ENCODE peak calls at places on chromosomes 12 and 14, in seven cellular contexts. M is ureter; G is stimulated activated effector memory CD8-positive, alpha-beta T cell treated with anti-CD3 and anti-CD28 coated beads, Interleukin-12 subunit alpha, Interleukin-12 subunit beta, amount 100 ng/mL, for 72 hours; D is heart left ventricle; R is T-helper 9 cell; J is iris pigment epithelial cell; F is T-helper 17 cell. W is an unnamed sample.

GRCh38 chr12:46219892-46220655 is 48.8 kb downstream of the SLC38A1 start:
- DNase-seq in D (no peak), M (no peak), J (peak; percentile 92), R (peak; percentile 53), F (peak; percentile 31), G (peak; percentile 77), W (peak; percentile 74)

GRCh38 chr12:51056242-51056641 is 8.1 kb downstream of the LETMD1 start:
- DNase-seq in R (no peak), D (no peak), F (no peak), M (no peak), G (no peak), J (peak; percentile 95), W (no peak)

GRCh38 chr12:122848471-122849351 is 13.5 kb downstream of the HIP1R start:
- DNase-seq in D (no peak), M (no peak), G (no peak), F (no peak), J (no peak), R (no peak), W (no peak)

GRCh38 chr12:84756961-84757360 is 155.6 kb downstream of the SLC6A15 start:
- DNase-seq in R (no peak), M (no peak), F (no peak), D (no peak), G (no peak), J (peak; percentile 66), W (peak; percentile 22)

GRCh38 chr12:113853491-113853890 is 112.6 kb downstream of the RBM19 start:
- DNase-seq in J (no peak), R (no peak), D (no peak), F (no peak), M (no peak), G (no peak), W (no peak)

GRCh38 chr12:49129332-49130150 is 1.7 kb downstream of the TUBA1B start:
- DNase-seq in D (peak; percentile 62), M (no peak), J (no peak), R (no peak), F (no peak), G (no peak), W (no peak)

GRCh38 chr12:94873368-94874085 is 130.0 kb downstream of the NDUFA12 start:
- DNase-seq in G (no peak), J (peak; percentile 35), F (no peak), D (no peak), R (no peak), M (no peak), W (peak; percentile 58)

GRCh38 chr12:114701104-114701414 is 17.1 kb upstream of the TBX3 start:
- DNase-seq in M (no peak), J (no peak), D (no peak), F (no peak), R (no peak), G (no peak), W (no peak)

GRCh38 chr14:93150227-93151206 is 34.2 kb downstream of the MOAP1 start:
- DNase-seq in M (no peak), R (no peak), D (no peak), G (no peak), F (no peak), J (peak; percentile 12), W (no peak)

GRCh38 chr14:101709533-101709881 is 52.0 kb upstream of the PPP2R5C start:
- DNase-seq in R (no peak), M (no peak), F (no peak), G (no peak), D (no peak), J (no peak), W (no peak)

GRCh38 chr14:105138021-105138541 is 30.5 kb downstream of the JAG2 start:
- DNase-seq in R (no peak), D (no peak), F (no peak), J (no peak), M (no peak), G (no peak), W (no peak)